ENCODE peak calls at places on chromosomes 11 and 22, in five cellular contexts. H, F, V, U and Z are unnamed samples.

GRCh38 chr11:26587073-26587472 is 15.0 kb upstream of the MUC15 start:
- DNase-seq in V (no peak), H (no peak), F (no peak), U (no peak), Z (no peak)

GRCh38 chr11:69035959-69036340 is 12.8 kb upstream of the TPCN2 start:
- DNase-seq in V (no peak), F (no peak), H (peak), U (no peak), Z (no peak)

GRCh38 chr11:128696930-128697329 is 3.1 kb downstream of the FLI1 start:
- DNase-seq in U (no peak), V (no peak), H (no peak), F (no peak), Z (no peak)

GRCh38 chr22:17087176-17088131 is 2.7 kb downstream of the IL17RA start:
- DNase-seq in U (no peak), F (no peak), H (peak), V (peak), Z (no peak)

GRCh38 chr11:87451400-87451799 is 413.7 kb downstream of the TMEM135 start:
- DNase-seq in F (peak), V (no peak), U (no peak), H (peak), Z (no peak)

GRCh38 chr11:47881145-47881544 is 33.0 kb upstream of the NUP160 start:
- DNase-seq in F (no peak), V (no peak), U (no peak), H (no peak), Z (no peak)

GRCh38 chr11:133951484-133952198 is 5.1 kb downstream of the IGSF9B start:
- DNase-seq in U (peak), V (no peak), H (peak), F (peak), Z (no peak)

GRCh38 chr11:125063429-125064043 is 431 bp downstream of the SLC37A2 start:
- DNase-seq in F (peak), H (peak), U (no peak), V (no peak), Z (no peak)

GRCh38 chr22:17331690-17332089 is 37.6 kb upstream of the CECR2 start:
- DNase-seq in H (no peak), V (no peak), F (no peak), U (no peak), Z (no peak)

GRCh38 chr11:72781313-72782080 is 12.3 kb downstream of the STARD10 start:
- DNase-seq in V (no peak), U (peak), H (no peak), F (peak), Z (no peak)

GRCh38 chr22:32079110-32080089 is 36.3 kb downstream of the SLC5A1 start:
- DNase-seq in F (no peak), U (no peak), V (no peak), H (peak), Z (no peak)

GRCh38 chr11:18330921-18331320 is 8.6 kb downstream of the GTF2H1 start:
- DNase-seq in H (no peak), V (no peak), F (no peak), U (no peak), Z (no peak)

GRCh38 chr11:61963282-61964057 is 4.0 kb downstream of the FTH1 start:
- DNase-seq in H (peak), F (no peak), U (no peak), V (peak), Z (peak)

GRCh38 chr22:28894320-28894719 is 10.9 kb downstream of the ZNRF3 start:
- DNase-seq in U (no peak), H (no peak), F (no peak), V (peak), Z (no peak)

GRCh38 chr11:118224512-118225180 is at the start of gene JAML:
- DNase-seq in H (no peak), U (no peak), F (no peak), V (no peak), Z (peak)

GRCh38 chr11:59822989-59823566 is 12.5 kb upstream of the MRPL16 start:
- DNase-seq in F (peak), U (peak), V (peak), H (peak), Z (peak)

GRCh38 chr22:49046546-49047305 is 780.9 kb downstream of the BRD1 start:
- DNase-seq in V (no peak), H (no peak), U (no peak), F (peak), Z (no peak)

GRCh38 chr11:19374189-19374588 is 133.4 kb upstream of the E2F8 start:
- DNase-seq in H (peak), V (no peak), F (no peak), U (no peak), Z (no peak)

GRCh38 chr11:116727990-116728389 is 44.8 kb downstream of the BUD13 start:
- DNase-seq in F (no peak), V (no peak), U (no peak), H (no peak), Z (no peak)

GRCh38 chr11:126189109-126189929 is 22.1 kb downstream of the RPUSD4 start:
- DNase-seq in V (no peak), H (no peak), U (no peak), F (no peak), Z (no peak)

GRCh38 chr11:13837286-13837685 is 125.2 kb upstream of the SPON1 start:
- DNase-seq in V (no peak), U (no peak), H (no peak), F (no peak), Z (no peak)

GRCh38 chr11:11724994-11725393 is 103.2 kb upstream of the GALNT18 start:
- DNase-seq in U (no peak), F (no peak), H (no peak), V (no peak), Z (no peak)

GRCh38 chr11:9273430-9274336 is 8.5 kb upstream of the DENND5A start:
- DNase-seq in H (peak), U (no peak), F (no peak), V (peak), Z (peak)

GRCh38 chr11:205221-206001 is 1.8 kb downstream of the BET1L start:
- DNase-seq in V (no peak), F (no peak), U (no peak), H (no peak), Z (no peak)

GRCh38 chr22:36775589-36775965 is 342 bp downstream of the IFT27 start:
- DNase-seq in U (peak), F (no peak), V (no peak), H (peak), Z (no peak)

GRCh38 chr11:67409781-67410368 is 5.6 kb upstream of the CARNS1 start:
- DNase-seq in U (no peak), V (no peak), H (no peak), F (peak), Z (no peak)

GRCh38 chr11:96524475-96524874 is 134.7 kb downstream of the JRKL start:
- DNase-seq in F (no peak), U (no peak), H (no peak), V (no peak), Z (no peak)

GRCh38 chr11:102831128-102831708 is 12.2 kb downstream of the MMP3 start:
- DNase-seq in V (no peak), F (peak), H (peak), U (no peak), Z (no peak)